ENCODE peak calls at places on chromosomes 13 and 19, in nine cellular contexts. One of them, this sample, is unnamed.

GRCh38 chr13:80259159-80259558 is 81.8 kb downstream of the SPRY2 start:
- DNase-seq in NCI-H1092: no peak
- DNase-seq in amniotic stem cell: no peak
- DNase-seq in GM04504: no peak
- DNase-seq in activated CD8-positive, alpha-beta T cell treated with anti-CD3 and anti-CD28 coated beads for 36 hours: no peak
- DNase-seq in omental fat pad: no peak
- DNase-seq in T-cell: no peak
- DNase-seq in A549: no peak
- DNase-seq in fibroblast of gingiva: no peak
- DNase-seq in this sample: no peak

GRCh38 chr19:33416307-33417215 is 43.1 kb downstream of the CEBPG start:
- DNase-seq in T-cell: peak; percentile 68
- DNase-seq in amniotic stem cell: peak; percentile 30
- DNase-seq in fibroblast of gingiva: peak; percentile 23
- DNase-seq in activated CD8-positive, alpha-beta T cell treated with anti-CD3 and anti-CD28 coated beads for 36 hours: peak; percentile 86
- DNase-seq in A549: peak; percentile 84
- DNase-seq in GM04504: no peak
- DNase-seq in omental fat pad: peak; percentile 52
- DNase-seq in NCI-H1092: peak; percentile 22
- DNase-seq in this sample: peak; percentile 49

GRCh38 chr13:28136916-28137315 is 1.4 kb upstream of the PAN3 start:
- DNase-seq in fibroblast of gingiva: no peak
- DNase-seq in activated CD8-positive, alpha-beta T cell treated with anti-CD3 and anti-CD28 coated beads for 36 hours: peak; percentile 30
- DNase-seq in omental fat pad: no peak
- DNase-seq in amniotic stem cell: no peak
- DNase-seq in GM04504: no peak
- DNase-seq in T-cell: no peak
- DNase-seq in NCI-H1092: no peak
- DNase-seq in A549: no peak
- DNase-seq in this sample: no peak

GRCh38 chr19:5166262-5166661 is 174.3 kb downstream of the PTPRS start:
- DNase-seq in omental fat pad: no peak
- DNase-seq in fibroblast of gingiva: peak; percentile 45
- DNase-seq in A549: peak; percentile 73
- DNase-seq in T-cell: no peak
- DNase-seq in amniotic stem cell: no peak
- DNase-seq in GM04504: peak; percentile 78
- DNase-seq in NCI-H1092: no peak
- DNase-seq in activated CD8-positive, alpha-beta T cell treated with anti-CD3 and anti-CD28 coated beads for 36 hours: no peak
- DNase-seq in this sample: no peak

GRCh38 chr13:113350065-113350937 is 13.6 kb downstream of the GRTP1 start:
- DNase-seq in omental fat pad: no peak
- DNase-seq in T-cell: no peak
- DNase-seq in GM04504: no peak
- DNase-seq in fibroblast of gingiva: no peak
- DNase-seq in A549: peak; percentile 13
- DNase-seq in NCI-H1092: no peak
- DNase-seq in amniotic stem cell: no peak
- DNase-seq in activated CD8-positive, alpha-beta T cell treated with anti-CD3 and anti-CD28 coated beads for 36 hours: peak; percentile 45
- DNase-seq in this sample: no peak

GRCh38 chr13:99321709-99322108 is 14.5 kb upstream of the GPR183 start:
- DNase-seq in omental fat pad: no peak
- DNase-seq in NCI-H1092: no peak
- DNase-seq in T-cell: no peak
- DNase-seq in amniotic stem cell: no peak
- DNase-seq in A549: no peak
- DNase-seq in activated CD8-positive, alpha-beta T cell treated with anti-CD3 and anti-CD28 coated beads for 36 hours: no peak
- DNase-seq in GM04504: no peak
- DNase-seq in fibroblast of gingiva: no peak
- DNase-seq in this sample: peak; percentile 60

GRCh38 chr19:36850646-36851442 is at the start of gene ZNF345:
- DNase-seq in NCI-H1092: peak; percentile 91
- DNase-seq in activated CD8-positive, alpha-beta T cell treated with anti-CD3 and anti-CD28 coated beads for 36 hours: peak; percentile 93
- DNase-seq in A549: peak; percentile 82
- DNase-seq in omental fat pad: peak; percentile 80
- DNase-seq in amniotic stem cell: peak; percentile 90
- DNase-seq in fibroblast of gingiva: peak; percentile 93
- DNase-seq in T-cell: peak; percentile 78
- DNase-seq in GM04504: peak; percentile 84
- DNase-seq in this sample: peak; percentile 1

GRCh38 chr19:48713041-48713863 is 6.3 kb downstream of the MAMSTR start:
- DNase-seq in NCI-H1092: no peak
- DNase-seq in GM04504: no peak
- DNase-seq in amniotic stem cell: no peak
- DNase-seq in T-cell: no peak
- DNase-seq in fibroblast of gingiva: no peak
- DNase-seq in activated CD8-positive, alpha-beta T cell treated with anti-CD3 and anti-CD28 coated beads for 36 hours: no peak
- DNase-seq in omental fat pad: no peak
- DNase-seq in A549: peak; percentile 75
- DNase-seq in this sample: no peak

GRCh38 chr13:113539822-113540221 is 44.7 kb upstream of the TFDP1 start:
- DNase-seq in T-cell: no peak
- DNase-seq in omental fat pad: no peak
- DNase-seq in activated CD8-positive, alpha-beta T cell treated with anti-CD3 and anti-CD28 coated beads for 36 hours: no peak
- DNase-seq in NCI-H1092: no peak
- DNase-seq in fibroblast of gingiva: no peak
- DNase-seq in GM04504: no peak
- DNase-seq in amniotic stem cell: no peak
- DNase-seq in A549: no peak
- DNase-seq in this sample: no peak

GRCh38 chr19:43471091-43471490 is 5.7 kb upstream of the LYPD3 start:
- DNase-seq in NCI-H1092: no peak
- DNase-seq in fibroblast of gingiva: no peak
- DNase-seq in T-cell: no peak
- DNase-seq in omental fat pad: no peak
- DNase-seq in activated CD8-positive, alpha-beta T cell treated with anti-CD3 and anti-CD28 coated beads for 36 hours: no peak
- DNase-seq in GM04504: no peak
- DNase-seq in amniotic stem cell: no peak
- DNase-seq in A549: no peak
- DNase-seq in this sample: no peak

GRCh38 chr13:93286047-93286446 is 59.4 kb downstream of the GPC6 start:
- DNase-seq in T-cell: no peak
- DNase-seq in activated CD8-positive, alpha-beta T cell treated with anti-CD3 and anti-CD28 coated beads for 36 hours: no peak
- DNase-seq in amniotic stem cell: no peak
- DNase-seq in fibroblast of gingiva: no peak
- DNase-seq in A549: no peak
- DNase-seq in omental fat pad: no peak
- DNase-seq in GM04504: no peak
- DNase-seq in NCI-H1092: no peak
- DNase-seq in this sample: no peak

GRCh38 chr19:50205681-50206138 is 2.3 kb downstream of the MYH14 start:
- DNase-seq in activated CD8-positive, alpha-beta T cell treated with anti-CD3 and anti-CD28 coated beads for 36 hours: no peak
- DNase-seq in amniotic stem cell: no peak
- DNase-seq in NCI-H1092: no peak
- DNase-seq in T-cell: no peak
- DNase-seq in GM04504: no peak
- DNase-seq in A549: no peak
- DNase-seq in omental fat pad: no peak
- DNase-seq in fibroblast of gingiva: no peak
- DNase-seq in this sample: no peak

GRCh38 chr19:16016226-16017137 is 59.8 kb upstream of the TPM4 start:
- DNase-seq in omental fat pad: no peak
- DNase-seq in T-cell: no peak
- DNase-seq in GM04504: no peak
- DNase-seq in A549: no peak
- DNase-seq in activated CD8-positive, alpha-beta T cell treated with anti-CD3 and anti-CD28 coated beads for 36 hours: no peak
- DNase-seq in NCI-H1092: no peak
- DNase-seq in fibroblast of gingiva: no peak
- DNase-seq in amniotic stem cell: no peak
- DNase-seq in this sample: no peak

GRCh38 chr13:34421849-34422475 is 520.1 kb upstream of the NBEA start:
- DNase-seq in T-cell: no peak
- DNase-seq in activated CD8-positive, alpha-beta T cell treated with anti-CD3 and anti-CD28 coated beads for 36 hours: no peak
- DNase-seq in GM04504: no peak
- DNase-seq in fibroblast of gingiva: no peak
- DNase-seq in NCI-H1092: no peak
- DNase-seq in amniotic stem cell: no peak
- DNase-seq in A549: no peak
- DNase-seq in omental fat pad: no peak
- DNase-seq in this sample: no peak

GRCh38 chr13:112350300-112350699 is 25.9 kb upstream of the SPACA7 start:
- DNase-seq in GM04504: no peak
- DNase-seq in omental fat pad: no peak
- DNase-seq in A549: no peak
- DNase-seq in T-cell: no peak
- DNase-seq in activated CD8-positive, alpha-beta T cell treated with anti-CD3 and anti-CD28 coated beads for 36 hours: no peak
- DNase-seq in amniotic stem cell: no peak
- DNase-seq in NCI-H1092: no peak
- DNase-seq in fibroblast of gingiva: no peak
- DNase-seq in this sample: no peak

GRCh38 chr19:19635313-19635702 is 7.3 kb upstream of the LPAR2 start:
- DNase-seq in omental fat pad: no peak
- DNase-seq in A549: no peak
- DNase-seq in activated CD8-positive, alpha-beta T cell treated with anti-CD3 and anti-CD28 coated beads for 36 hours: no peak
- DNase-seq in NCI-H1092: no peak
- DNase-seq in fibroblast of gingiva: no peak
- DNase-seq in GM04504: no peak
- DNase-seq in amniotic stem cell: no peak
- DNase-seq in T-cell: no peak
- DNase-seq in this sample: no peak

GRCh38 chr19:14479985-14480694 is 5.0 kb upstream of the PTGER1 start:
- DNase-seq in GM04504: no peak
- DNase-seq in omental fat pad: no peak
- DNase-seq in amniotic stem cell: no peak
- DNase-seq in T-cell: peak; percentile 71
- DNase-seq in activated CD8-positive, alpha-beta T cell treated with anti-CD3 and anti-CD28 coated beads for 36 hours: peak; percentile 78
- DNase-seq in A549: peak; percentile 63
- DNase-seq in fibroblast of gingiva: no peak
- DNase-seq in NCI-H1092: no peak
- DNase-seq in this sample: no peak

GRCh38 chr19:6091771-6092291 is 18.5 kb downstream of the RFX2 start:
- DNase-seq in T-cell: no peak
- DNase-seq in GM04504: no peak
- DNase-seq in omental fat pad: no peak
- DNase-seq in amniotic stem cell: no peak
- DNase-seq in activated CD8-positive, alpha-beta T cell treated with anti-CD3 and anti-CD28 coated beads for 36 hours: no peak
- DNase-seq in A549: no peak
- DNase-seq in NCI-H1092: no peak
- DNase-seq in fibroblast of gingiva: peak; percentile 62
- DNase-seq in this sample: peak; percentile 79

GRCh38 chr19:33350538-33351309 is 22.8 kb upstream of the CEBPG start:
- DNase-seq in amniotic stem cell: no peak
- DNase-seq in NCI-H1092: no peak
- DNase-seq in omental fat pad: no peak
- DNase-seq in T-cell: no peak
- DNase-seq in activated CD8-positive, alpha-beta T cell treated with anti-CD3 and anti-CD28 coated beads for 36 hours: no peak
- DNase-seq in GM04504: peak; percentile 64
- DNase-seq in fibroblast of gingiva: peak; percentile 78
- DNase-seq in A549: peak; percentile 40
- DNase-seq in this sample: no peak

GRCh38 chr13:103803349-103803748 is 737.1 kb upstream of the SLC10A2 start:
- DNase-seq in fibroblast of gingiva: no peak
- DNase-seq in T-cell: no peak
- DNase-seq in A549: no peak
- DNase-seq in NCI-H1092: no peak
- DNase-seq in omental fat pad: no peak
- DNase-seq in amniotic stem cell: no peak
- DNase-seq in GM04504: no peak
- DNase-seq in activated CD8-positive, alpha-beta T cell treated with anti-CD3 and anti-CD28 coated beads for 36 hours: no peak
- DNase-seq in this sample: no peak

GRCh38 chr19:15508035-15508710 is at the start of gene CYP4F22:
- DNase-seq in fibroblast of gingiva: no peak
- DNase-seq in NCI-H1092: no peak
- DNase-seq in amniotic stem cell: no peak
- DNase-seq in activated CD8-positive, alpha-beta T cell treated with anti-CD3 and anti-CD28 coated beads for 36 hours: peak; percentile 22
- DNase-seq in A549: no peak
- DNase-seq in T-cell: peak; percentile 17
- DNase-seq in omental fat pad: no peak
- DNase-seq in GM04504: no peak
- DNase-seq in this sample: no peak

GRCh38 chr13:41533676-41534075 is 76.3 kb downstream of the RGCC start:
- DNase-seq in A549: no peak
- DNase-seq in NCI-H1092: no peak
- DNase-seq in amniotic stem cell: no peak
- DNase-seq in fibroblast of gingiva: peak; percentile 46
- DNase-seq in GM04504: no peak
- DNase-seq in activated CD8-positive, alpha-beta T cell treated with anti-CD3 and anti-CD28 coated beads for 36 hours: no peak
- DNase-seq in omental fat pad: no peak
- DNase-seq in T-cell: no peak
- DNase-seq in this sample: no peak

GRCh38 chr19:10761443-10762242 is 43.8 kb downstream of the DNM2 start:
- DNase-seq in NCI-H1092: no peak
- DNase-seq in fibroblast of gingiva: no peak
- DNase-seq in T-cell: no peak
- DNase-seq in activated CD8-positive, alpha-beta T cell treated with anti-CD3 and anti-CD28 coated beads for 36 hours: no peak
- DNase-seq in A549: no peak
- DNase-seq in omental fat pad: no peak
- DNase-seq in GM04504: no peak
- DNase-seq in amniotic stem cell: no peak
- DNase-seq in this sample: no peak

GRCh38 chr13:80338781-80339577 is 1.9 kb downstream of the SPRY2 start:
- DNase-seq in activated CD8-positive, alpha-beta T cell treated with anti-CD3 and anti-CD28 coated beads for 36 hours: peak; percentile 54
- DNase-seq in NCI-H1092: peak; percentile 37
- DNase-seq in T-cell: no peak
- DNase-seq in amniotic stem cell: peak; percentile 76
- DNase-seq in fibroblast of gingiva: peak; percentile 88
- DNase-seq in omental fat pad: peak; percentile 57
- DNase-seq in A549: peak; percentile 61
- DNase-seq in GM04504: peak; percentile 73
- DNase-seq in this sample: peak; percentile 93